ENCODE peak calls at places on chromosomes 16 and 17, in five cellular contexts. R is SK-N-SH, V is H1, O is K562, B is GM12878. D is an unnamed sample.

GRCh38 chr17:63405741-63406261 is 40.3 kb downstream of the CYB561 start:
- DNase-seq in V (no peak), O (peak), R (peak), B (no peak), D (peak)

GRCh38 chr17:16491703-16492612 is at the start of gene LRRC75A:
- DNase-seq in V (no peak), R (peak), O (peak), B (no peak), D (no peak)

GRCh38 chr16:77951788-77952187 is 70.6 kb upstream of the CLEC3A start:
- DNase-seq in O (peak), R (peak), B (peak), V (no peak), D (peak)

GRCh38 chr16:2467301-2468141 is 3.6 kb upstream of the NTN3 start:
- DNase-seq in B (no peak), V (no peak), O (no peak), R (peak), D (no peak)

GRCh38 chr17:81922566-81923301 is 4.8 kb upstream of the SIRT7 start:
- DNase-seq in R (no peak), B (no peak), O (no peak), V (no peak), D (no peak)

GRCh38 chr16:88737298-88738166 is 31.2 kb downstream of the CTU2 start:
- DNase-seq in R (peak), B (peak), V (peak), O (peak), D (peak)

GRCh38 chr17:32319548-32319905 is 22.4 kb downstream of the C17orf75 start:
- DNase-seq in O (peak), V (peak), B (peak), R (peak), D (peak)

GRCh38 chr17:37220609-37220953 is 155.2 kb upstream of the C17orf78 start:
- DNase-seq in B (no peak), R (peak), O (no peak), V (no peak), D (no peak)

GRCh38 chr17:69607162-69607834 is 192.8 kb downstream of the MAP2K6 start:
- DNase-seq in B (peak), O (peak), R (peak), V (peak), D (peak)

GRCh38 chr17:17420561-17421269 is 56.1 kb upstream of the MED9 start:
- DNase-seq in B (no peak), V (no peak), R (no peak), O (no peak), D (no peak)

GRCh38 chr17:36722121-36722902 is 120.9 kb downstream of the MRM1 start:
- DNase-seq in B (no peak), V (no peak), R (no peak), O (peak), D (no peak)

GRCh38 chr16:58284488-58284887 is 10.3 kb downstream of the PRSS54 start:
- DNase-seq in R (no peak), B (no peak), V (no peak), O (no peak), D (no peak)

GRCh38 chr16:86949630-86950029 is 367.6 kb downstream of the C16orf95 start:
- DNase-seq in B (no peak), R (no peak), O (no peak), V (no peak), D (no peak)

GRCh38 chr16:67873435-67874146 is 739 bp downstream of the EDC4 start:
- DNase-seq in B (no peak), R (no peak), V (no peak), O (no peak), D (no peak)

GRCh38 chr16:85473909-85474640 is 139.0 kb upstream of the GSE1 start:
- DNase-seq in R (peak), V (no peak), B (no peak), O (no peak), D (no peak)

GRCh38 chr16:81445926-81446317 is 1.3 kb downstream of the CMIP start:
- DNase-seq in V (no peak), O (no peak), B (no peak), R (no peak), D (no peak)

GRCh38 chr16:31093132-31093703 is 1.4 kb downstream of the VKORC1 start:
- DNase-seq in V (no peak), R (peak), B (no peak), O (peak), D (peak)

GRCh38 chr17:55812323-55812722 is 61.5 kb downstream of the PCTP start:
- DNase-seq in V (no peak), B (no peak), R (no peak), O (no peak), D (no peak)

GRCh38 chr17:8345052-8345690 is 5.5 kb downstream of the ODF4 start:
- DNase-seq in B (no peak), V (no peak), O (no peak), R (no peak), D (no peak)

GRCh38 chr17:16981928-16982327 is 10.0 kb upstream of the TNFRSF13B start:
- DNase-seq in V (no peak), O (no peak), R (no peak), B (no peak), D (no peak)

DNA sequence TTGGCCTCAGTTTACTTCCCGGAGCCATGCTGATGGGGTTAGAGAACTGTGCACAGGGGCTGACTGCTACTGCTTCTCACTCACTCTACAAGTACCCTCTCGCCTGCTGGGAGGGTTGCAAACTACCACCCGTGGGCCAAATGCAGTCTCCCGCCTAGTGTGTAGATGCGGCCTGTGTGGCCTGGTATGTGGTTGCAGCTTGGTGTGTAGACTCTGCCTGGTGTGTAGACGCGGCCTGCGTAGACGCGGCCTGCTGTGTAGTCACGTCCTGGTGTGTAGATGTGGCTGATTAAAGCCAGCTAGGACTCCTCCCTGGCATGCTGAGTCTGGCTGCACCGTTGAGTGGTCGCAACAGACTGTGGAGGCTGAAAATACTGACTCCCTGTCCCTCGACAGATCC is 7.3 kb downstream of the CANT1 start:
- DNase-seq in B (no peak), O (no peak), V (no peak), R (no peak), D (no peak)
- TF ChIP-seq GABPA in B (no peak), O (no peak), V (no peak), R (no peak), D (no peak)

GRCh38 chr16:74874912-74875311 is 100.3 kb upstream of the FA2H start:
- DNase-seq in B (no peak), R (no peak), O (no peak), V (no peak), D (no peak)
- TF ChIP-seq RAD21 in B (no peak), R (no peak), O (no peak), V (peak), D (no peak)

DNA sequence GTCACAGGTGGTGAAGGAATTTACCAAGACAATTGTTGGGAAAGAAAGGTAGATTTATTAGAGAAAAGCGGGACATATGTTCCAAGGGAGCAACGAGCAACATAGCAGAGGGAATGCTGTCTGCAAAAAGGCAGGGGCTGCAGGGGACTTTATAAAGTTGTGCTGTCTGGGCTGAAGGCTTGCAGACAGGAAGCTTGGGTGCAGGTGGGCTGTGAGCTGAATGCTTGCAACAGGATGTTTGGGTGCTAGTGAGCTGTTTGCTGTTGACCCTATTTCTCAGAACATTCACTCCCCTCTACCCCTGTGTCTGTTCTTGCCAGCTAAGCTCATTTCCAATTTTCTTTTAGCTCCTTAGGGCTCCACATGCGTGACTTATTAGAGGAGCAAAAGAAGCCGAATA is 21.5 kb upstream of the NUP93 start:
- DNase-seq in R (no peak), B (no peak), O (no peak), V (no peak), D (no peak)
- TF ChIP-seq GABPA in R (no peak), B (no peak), O (no peak), V (no peak), D (no peak)

GRCh38 chr17:48576479-48577309 is 1.5 kb downstream of the HOXB4 start:
- DNase-seq in R (no peak), O (peak), V (no peak), B (no peak), D (no peak)
- TF ChIP-seq RAD21 in R (no peak), O (no peak), V (no peak), B (no peak), D (no peak)

DNA sequence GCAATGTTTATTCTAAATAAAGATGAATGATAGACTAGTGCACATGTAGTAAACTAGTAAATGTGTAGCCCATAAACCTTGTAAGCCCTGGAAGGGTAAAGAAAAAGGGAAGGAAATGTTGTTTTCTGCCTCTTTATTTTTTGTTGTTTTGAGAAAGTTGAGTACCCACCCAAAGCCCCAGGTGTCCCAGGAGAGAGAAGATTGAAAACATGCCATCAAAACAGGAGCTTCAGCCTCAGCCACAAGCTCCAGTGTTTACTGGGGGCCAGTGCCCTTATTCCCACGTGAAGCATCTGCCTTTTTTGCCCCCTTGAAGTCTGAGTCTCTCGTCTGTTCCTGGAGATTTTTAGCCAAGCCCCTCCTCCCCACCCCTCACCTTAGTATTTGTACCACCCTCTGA is 121.5 kb downstream of the PRKCB start:
- DNase-seq in R (no peak), O (no peak), V (no peak), B (no peak), D (no peak)
- TF ChIP-seq GABPA in R (no peak), O (no peak), V (no peak), B (no peak), D (no peak)

DNA sequence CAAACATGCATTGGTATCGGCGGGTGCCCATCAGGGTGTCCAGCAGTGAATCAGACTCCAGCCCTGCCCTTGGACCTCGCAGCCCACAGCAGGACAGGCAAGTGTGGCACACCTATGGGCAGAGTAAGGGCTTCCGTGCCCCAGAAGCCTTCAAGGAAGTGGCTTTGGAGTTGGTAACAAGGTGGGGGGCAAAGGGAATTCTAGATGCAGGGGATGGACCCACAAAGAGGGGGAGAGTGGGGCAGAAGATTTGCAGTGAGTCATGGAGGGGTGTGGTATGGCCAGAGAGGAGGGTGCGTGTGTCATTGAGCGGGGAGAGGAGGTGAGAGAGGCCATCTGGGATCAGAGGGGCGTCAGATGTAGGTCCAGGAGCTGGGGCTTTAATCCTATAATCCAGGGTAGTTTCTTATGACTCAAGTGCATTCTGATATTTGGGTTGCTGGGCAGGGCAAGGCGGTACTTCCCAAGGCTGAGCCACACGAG is 8.5 kb upstream of the SPNS2 start:
- DNase-seq in V (no peak), B (no peak), R (no peak), O (no peak), D (no peak)
- TF ChIP-seq RAD21 in V (no peak), B (no peak), R (no peak), O (no peak), D (no peak)

DNA sequence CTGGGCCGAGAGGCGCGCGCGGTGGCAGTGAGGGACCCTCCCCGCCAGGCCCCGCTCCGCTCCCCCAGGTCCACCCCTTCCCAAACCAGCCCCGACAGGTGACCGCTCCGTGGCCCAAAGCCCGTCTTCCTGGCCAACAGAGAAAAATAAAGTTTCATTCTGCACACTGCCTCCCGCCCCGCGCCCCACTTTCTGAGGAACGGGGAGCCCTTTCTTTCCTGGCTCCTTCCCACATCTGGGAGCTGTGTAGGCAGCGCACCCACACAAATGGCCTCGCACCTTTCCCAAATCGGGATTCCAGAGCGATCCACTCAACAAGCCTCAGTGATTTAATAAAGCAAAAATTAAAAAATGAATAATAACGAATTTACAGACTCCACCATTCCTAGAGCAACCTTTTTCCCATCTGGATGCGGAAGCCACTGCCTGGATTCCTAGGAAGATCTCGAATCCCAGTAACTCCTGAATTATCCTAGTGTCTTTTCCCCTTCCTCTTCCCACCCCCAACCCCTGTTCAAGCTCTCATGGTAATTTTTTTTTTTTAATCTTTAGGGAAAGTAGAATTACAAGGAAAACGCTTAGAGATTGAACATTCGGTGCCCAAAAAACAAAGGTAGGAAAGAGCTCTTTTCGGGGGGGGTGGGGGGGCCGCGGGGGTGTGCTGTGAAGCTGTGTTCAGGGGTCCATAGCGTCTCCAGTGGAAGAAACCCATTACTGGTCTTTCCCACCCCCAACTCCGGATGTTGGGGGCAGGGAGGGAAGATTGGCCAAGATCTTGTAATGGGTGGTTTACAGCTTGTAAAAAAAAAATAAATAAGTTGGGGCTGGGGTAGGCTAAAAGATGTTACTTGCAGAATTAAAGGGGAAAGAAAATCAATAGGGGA is 1.6 kb downstream of the IGF2BP1 start:
- DNase-seq in B (no peak), V (no peak), R (no peak), O (peak), D (peak)
- TF ChIP-seq GABPA in B (no peak), V (no peak), R (no peak), O (no peak), D (no peak)

GRCh38 chr16:69319381-69319780 is 8.2 kb downstream of the VPS4A start:
- DNase-seq in R (no peak), B (no peak), O (no peak), V (no peak), D (no peak)

GRCh38 chr16:69319826-69320730 is 8.9 kb downstream of the VPS4A start:
- DNase-seq in B (no peak), V (no peak), R (no peak), O (no peak), D (no peak)

GRCh38 chr16:69318177-69318910 is 7.2 kb downstream of the VPS4A start:
- DNase-seq in O (no peak), R (no peak), V (no peak), B (no peak), D (no peak)

GRCh38 chr16:69320731-69321073 is 9.6 kb downstream of the VPS4A start:
- DNase-seq in B (no peak), V (no peak), R (no peak), O (no peak), D (no peak)

DNA sequence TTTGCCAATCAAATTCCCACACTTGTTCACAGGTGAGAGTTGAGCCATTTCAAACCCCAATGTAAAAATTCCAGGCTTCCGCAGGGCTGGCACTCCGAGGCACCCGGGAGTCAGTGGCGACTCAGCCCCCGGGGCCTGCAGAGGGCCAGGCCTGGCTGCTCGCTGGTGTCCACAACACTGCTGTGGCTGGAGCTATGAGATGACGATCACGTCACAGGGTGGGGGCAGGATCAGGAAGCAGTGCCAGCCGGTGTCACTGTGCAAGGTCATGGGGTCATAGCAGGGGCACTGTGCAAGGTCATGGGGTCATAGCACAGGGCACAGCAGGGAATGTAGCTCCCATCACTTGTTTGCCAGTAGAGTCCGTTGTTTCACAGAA is 7.8 kb downstream of the VPS4A start:
- DNase-seq in R (peak), B (no peak), V (no peak), O (no peak), D (no peak)
- TF ChIP-seq RAD21 in R (no peak), B (no peak), V (no peak), O (no peak), D (no peak)